ENCODE peak calls at places on chromosomes 11 and 22, in five cellular contexts. J is GM23248, U is aorta, A is gastrocnemius medialis, V is mesenchymal stem cell. H is an unnamed sample. For H3K4me1, the result is how much of the 10 kb centered on the place peaks cover.

GRCh38 chr11:116513894-116514293 is 258.9 kb downstream of the BUD13 start:
- DNase-seq in J (peak), U (peak), A (no peak), V (no peak), H (no peak)

GRCh38 chr11:105642870-105643269 is 33.0 kb downstream of the GRIA4 start:
- DNase-seq in J (no peak), U (no peak), A (no peak), V (no peak), H (no peak)

GRCh38 chr11:133070790-133071189 is 461.5 kb downstream of the OPCML start:
- DNase-seq in J (no peak), U (no peak), A (no peak), V (no peak), H (no peak)

GRCh38 chr11:116073854-116074837 is 569.9 kb upstream of the CADM1 start:
- DNase-seq in J (peak), U (no peak), A (peak), V (peak), H (no peak)

GRCh38 chr11:120413480-120413879 is 77.3 kb downstream of the ARHGEF12 start:
- DNase-seq in J (peak), U (no peak), A (no peak), V (peak), H (no peak)

GRCh38 chr11:15699978-15700377 is 585.3 kb downstream of the INSC start:
- DNase-seq in J (no peak), U (no peak), A (no peak), V (no peak), H (no peak)

GRCh38 chr11:111044751-111045407 is 200.6 kb upstream of the POU2AF2 start:
- DNase-seq in J (no peak), U (no peak), A (no peak), V (no peak), H (no peak)

GRCh38 chr11:126861796-126862195 is 138.8 kb downstream of the KIRREL3 start:
- DNase-seq in J (no peak), U (no peak), A (no peak), V (no peak), H (no peak)

GRCh38 chr11:73655686-73656085 is 9.3 kb downstream of the PLEKHB1 start:
- DNase-seq in J (no peak), U (no peak), A (no peak), V (no peak), H (no peak)

GRCh38 chr11:128568166-128568778 is 19.1 kb downstream of the ETS1 start:
- DNase-seq in J (no peak), U (peak), A (no peak), V (no peak), H (no peak)

GRCh38 chr22:50216161-50216683 is 15.4 kb downstream of the SELENOO start:
- DNase-seq in J (no peak), U (peak), A (no peak), V (no peak), H (no peak)

GRCh38 chr11:74485868-74486267 is 7.7 kb downstream of the LIPT2 start:
- DNase-seq in J (no peak), U (no peak), A (no peak), V (no peak), H (no peak)

GRCh38 chr11:60563553-60564235 is 48.5 kb downstream of the MS4A13 start:
- DNase-seq in J (no peak), U (no peak), A (no peak), V (no peak), H (no peak)

GRCh38 chr11:19377855-19378254 is 137.1 kb upstream of the E2F8 start:
- DNase-seq in J (no peak), U (no peak), A (no peak), V (no peak), H (no peak)
- H3K4me1 ChIP-seq in J (half or more), U (under half), A (under half), V (under half), H (under half)

GRCh38 chr11:57274904-57275498 is 38.0 kb upstream of the APLNR start:
- DNase-seq in J (peak), U (no peak), A (no peak), V (no peak), H (no peak)
- H3K27ac ChIP-seq in J (no peak), U (no peak), A (peak), V (no peak), H (no peak)

DNA sequence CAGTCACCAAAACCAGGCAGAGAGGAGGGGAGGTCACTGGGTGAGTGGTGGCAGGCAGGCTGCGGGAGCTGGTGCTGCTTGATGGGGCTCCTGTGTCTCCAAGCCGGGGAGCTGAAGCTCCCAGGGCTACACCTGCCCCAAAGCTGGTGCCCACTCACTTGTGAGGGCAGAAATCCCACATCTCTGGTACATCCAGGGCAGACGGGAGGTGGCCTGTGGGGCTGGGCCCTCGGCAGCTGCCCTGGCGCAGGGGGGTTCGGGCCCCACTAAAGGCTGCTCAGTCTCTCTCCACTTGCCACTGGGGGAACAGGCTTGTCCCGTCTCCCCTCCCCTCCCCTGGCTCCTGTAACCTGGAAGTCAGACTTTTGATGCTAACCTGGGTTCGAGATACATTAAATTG is 55.6 kb upstream of the PPARA start:
- DNase-seq in J (no peak), U (no peak), A (no peak), V (no peak), H (no peak)
- H3K4me1 ChIP-seq in J (half or more), U (under half), A (half or more), V (under half), H (half or more)

GRCh38 chr11:118789501-118790356 is 1.2 kb downstream of the DDX6 start:
- DNase-seq in J (peak), U (no peak), A (no peak), V (peak), H (no peak)

GRCh38 chr11:118785362-118785761 is 5.6 kb downstream of the DDX6 start:
- DNase-seq in J (peak), U (no peak), A (no peak), V (peak), H (no peak)

GRCh38 chr11:118790357-118791014 is 478 bp downstream of the DDX6 start:
- DNase-seq in J (peak), U (peak), A (peak), V (peak), H (peak)

GRCh38 chr11:118783724-118784495 is 7.1 kb downstream of the DDX6 start:
- DNase-seq in J (no peak), U (peak), A (peak), V (no peak), H (no peak)

DNA sequence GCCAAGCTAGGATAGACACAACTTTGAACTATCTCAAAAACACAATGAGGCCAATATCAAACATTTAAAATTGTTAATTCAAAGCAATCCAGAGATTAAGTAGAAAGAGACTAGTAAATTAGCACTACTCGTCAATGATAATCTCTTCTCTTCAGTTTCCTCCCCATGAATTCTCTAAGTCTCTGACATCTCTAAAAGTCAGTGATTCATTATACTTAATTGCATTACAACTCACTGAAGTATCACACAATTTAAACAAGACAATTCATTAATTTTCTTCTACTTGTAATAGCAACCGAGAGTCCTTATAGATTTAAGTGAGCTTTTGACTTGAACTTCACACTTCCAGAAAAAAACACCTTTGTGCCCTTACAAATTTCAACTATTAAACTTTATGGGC is 4.3 kb downstream of the DDX6 start:
- DNase-seq in J (peak), U (no peak), A (no peak), V (no peak), H (no peak)
- H3K27ac ChIP-seq in J (peak), U (no peak), A (peak), V (no peak), H (no peak)

DNA sequence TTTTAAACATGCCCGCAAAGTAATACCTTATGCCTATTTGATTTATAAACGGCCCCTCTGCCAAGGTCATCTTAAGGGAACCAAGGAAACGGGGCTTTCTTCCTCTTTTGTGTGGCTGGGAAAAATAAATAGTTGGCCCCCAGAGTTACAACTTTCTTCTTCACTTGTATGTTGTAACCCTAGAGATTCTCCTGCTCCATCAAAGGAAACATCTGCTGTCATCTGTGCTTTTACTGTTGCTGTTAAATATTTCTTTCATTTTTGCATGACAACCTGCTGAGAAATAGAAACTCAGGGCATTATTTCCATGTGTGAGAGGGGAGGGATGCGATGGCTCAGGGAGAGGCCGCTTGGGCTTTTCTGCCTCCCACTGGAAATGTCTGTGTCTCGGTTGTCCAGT is 21.8 kb upstream of the CDC42EP2 start:
- DNase-seq in J (no peak), U (no peak), A (no peak), V (peak), H (no peak)
- H3K4me1 ChIP-seq in J (under half), U (under half), A (under half), V (under half), H (half or more)

DNA sequence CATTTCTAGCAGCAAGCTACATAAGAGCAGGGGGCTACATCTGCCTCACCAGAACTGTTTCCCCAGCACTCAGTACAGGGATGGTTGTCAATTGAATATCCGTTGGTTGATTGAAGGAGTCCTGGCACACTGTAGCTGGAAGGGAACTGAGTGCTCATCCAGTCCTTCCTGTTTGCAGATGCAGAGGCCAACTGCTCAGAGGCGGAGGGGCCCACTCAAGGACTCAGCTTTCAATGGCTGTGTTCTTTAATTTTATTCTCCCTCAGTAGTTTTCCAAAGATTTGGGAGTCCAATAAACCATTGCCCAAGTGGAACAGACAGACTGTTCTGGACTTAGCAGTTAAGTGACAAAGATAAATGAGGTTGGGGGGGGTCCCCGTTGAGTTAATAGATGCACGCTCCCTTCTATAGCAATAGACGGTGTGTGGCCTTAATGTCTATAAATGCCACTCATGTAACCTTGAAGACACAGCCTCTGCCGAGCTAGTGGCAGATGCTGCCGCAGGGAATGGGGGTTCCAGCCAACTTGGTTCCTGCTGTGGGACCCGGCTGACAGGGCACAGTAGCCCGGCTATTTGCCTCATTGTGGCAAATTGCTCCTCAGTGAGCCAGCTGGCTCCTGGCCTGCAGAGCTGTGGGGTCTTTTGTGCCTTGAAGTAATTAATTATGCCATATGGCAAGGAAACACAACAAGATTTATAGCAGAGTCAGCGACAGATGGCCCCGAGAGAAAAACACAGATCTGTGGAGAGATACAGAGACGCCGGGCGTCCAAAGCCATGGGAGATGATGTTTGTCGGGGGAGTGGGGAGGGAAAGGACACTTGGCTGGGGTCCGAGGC is 71.3 kb upstream of the GRK3 start:
- DNase-seq in J (no peak), U (no peak), A (no peak), V (no peak), H (no peak)
- H3K27ac ChIP-seq in J (no peak), U (no peak), A (no peak), V (no peak), H (no peak)

DNA sequence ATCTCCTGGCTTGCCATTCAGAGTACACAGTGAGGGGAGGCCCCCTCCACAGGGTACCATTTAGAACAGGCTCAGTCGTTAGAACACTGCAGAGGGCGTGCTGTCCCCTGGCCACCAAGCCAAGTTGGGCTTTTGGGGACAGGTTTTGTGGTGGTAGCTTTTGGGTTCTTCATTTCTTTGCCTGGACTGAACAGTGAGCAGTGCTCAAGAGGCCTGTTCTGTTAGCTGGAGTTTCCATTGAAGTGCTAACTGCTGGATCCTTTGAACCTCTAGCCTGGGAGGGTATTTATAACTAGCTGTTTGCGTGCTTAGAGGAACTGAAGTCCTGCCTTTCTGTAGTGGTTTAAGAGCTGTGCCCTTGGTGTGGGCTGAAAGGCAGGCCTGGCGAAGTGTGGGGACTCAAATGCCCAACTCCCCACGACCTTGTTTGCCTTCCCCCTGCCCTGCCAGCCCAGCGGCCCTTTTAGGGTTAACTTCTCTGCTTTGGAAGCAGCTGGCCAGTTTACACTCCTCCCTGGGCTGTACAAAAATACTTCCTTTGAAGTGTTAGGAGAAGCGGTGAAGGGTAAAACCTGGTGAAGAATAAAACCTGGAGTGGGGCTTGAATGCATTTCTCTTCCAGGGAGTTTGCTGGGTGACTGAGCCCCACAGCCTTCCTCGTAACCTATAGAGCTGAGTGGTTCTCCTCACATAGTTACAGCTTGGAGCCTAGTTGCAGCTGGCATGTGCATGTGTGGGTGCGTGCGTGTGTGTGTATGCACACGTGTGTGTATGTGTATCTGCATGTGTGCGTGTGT is 34.6 kb downstream of the ZNRF3 start:
- DNase-seq in J (no peak), U (no peak), A (no peak), V (peak), H (no peak)
- H3K4me1 ChIP-seq in J (under half), U (under half), A (under half), V (under half), H (under half)

GRCh38 chr11:130159139-130159538 is 443 bp upstream of the ST14 start:
- DNase-seq in J (no peak), U (no peak), A (no peak), V (no peak), H (no peak)
- H3K27ac ChIP-seq in J (no peak), U (no peak), A (no peak), V (no peak), H (no peak)

GRCh38 chr11:61973603-61974162 is 6.2 kb upstream of the FTH1 start:
- DNase-seq in J (no peak), U (peak), A (no peak), V (peak), H (no peak)

GRCh38 chr11:61972112-61972795 is 4.8 kb upstream of the FTH1 start:
- DNase-seq in J (no peak), U (peak), A (no peak), V (no peak), H (no peak)

GRCh38 chr11:61974766-61975631 is 7.6 kb upstream of the FTH1 start:
- DNase-seq in J (no peak), U (peak), A (no peak), V (no peak), H (no peak)

GRCh38 chr11:61971177-61972111 is 4.0 kb upstream of the FTH1 start:
- DNase-seq in J (peak), U (peak), A (peak), V (peak), H (peak)

DNA sequence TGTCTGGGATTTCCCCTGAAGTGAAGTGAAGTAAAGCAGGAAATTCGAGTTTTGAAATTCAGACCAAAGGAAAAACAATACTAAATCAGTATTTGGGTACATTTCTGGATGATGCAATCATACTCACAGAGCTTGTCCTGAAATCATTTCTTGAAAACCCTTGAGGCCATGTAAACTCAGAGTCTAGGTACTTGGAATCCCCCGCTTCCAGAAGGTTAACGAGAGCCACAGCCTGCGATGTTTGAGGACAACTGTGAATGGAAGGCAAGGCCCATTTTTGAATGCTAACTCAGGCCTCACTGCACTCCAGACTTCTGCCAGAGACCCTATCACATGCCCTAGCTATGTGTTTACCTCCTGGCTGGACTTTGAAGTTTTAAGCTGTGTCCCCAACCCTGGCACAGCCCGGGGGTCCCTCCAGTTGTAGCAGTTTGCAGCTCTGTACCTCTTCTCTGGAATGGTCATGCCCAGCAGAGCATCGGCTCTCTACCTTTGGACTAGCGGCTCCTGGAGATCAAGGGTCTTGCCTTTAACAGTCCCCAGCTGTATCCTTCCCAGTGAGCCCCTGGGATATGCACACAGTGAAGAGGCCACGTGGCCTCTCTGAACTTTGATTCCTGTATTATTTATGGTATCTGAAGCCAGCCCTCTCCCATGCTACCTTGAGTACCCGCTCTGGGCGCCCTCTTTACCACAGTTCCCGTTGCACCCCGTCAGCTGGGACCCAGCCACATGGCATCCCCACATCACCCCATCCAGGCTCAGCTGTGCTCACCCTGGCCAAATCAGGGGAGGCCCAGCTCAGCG is 5.6 kb upstream of the FTH1 start:
- DNase-seq in J (peak), U (peak), A (no peak), V (peak), H (no peak)
- H3K4me1 ChIP-seq in J (under half), U (under half), A (half or more), V (under half), H (half or more)